ENCODE peak calls at places on chromosome 1, in four cellular contexts. Z is astrocyte, M is spleen, T is H7. Q is an unnamed sample.

GRCh38 chr1:81780705-81781454 is 19.9 kb upstream of the ADGRL2 start:
- DNase-seq in Z (no peak), M (no peak), T (no peak), Q (no peak)

GRCh38 chr1:69919922-69920273 is 285.5 kb downstream of the LRRC40 start:
- DNase-seq in Z (no peak), M (no peak), T (no peak), Q (no peak)

GRCh38 chr1:24971539-24971938 is 41.5 kb upstream of the RUNX3 start:
- DNase-seq in Z (no peak), M (no peak), T (no peak), Q (no peak)

GRCh38 chr1:66370462-66370907 is 163.5 kb upstream of the SGIP1 start:
- DNase-seq in Z (no peak), M (no peak), T (no peak), Q (no peak)

GRCh38 chr1:210586785-210587184 is 258.1 kb downstream of the HHAT start:
- DNase-seq in Z (no peak), M (no peak), T (no peak), Q (no peak)

GRCh38 chr1:180917306-180918065 is 4.8 kb downstream of the KIAA1614 start:
- DNase-seq in Z (no peak), M (no peak), T (peak; percentile 80), Q (peak; percentile 9)

GRCh38 chr1:18962855-18963737 is 6.6 kb upstream of the IFFO2 start:
- DNase-seq in Z (no peak), M (peak; percentile 36), T (no peak), Q (no peak)

GRCh38 chr1:69569983-69570755 is 2.4 kb downstream of the LRRC7 start:
- DNase-seq in Z (peak; percentile 29), M (no peak), T (peak; percentile 7), Q (peak; percentile 43)

GRCh38 chr1:227940791-227941241 is 6.9 kb downstream of the WNT9A start:
- DNase-seq in Z (no peak), M (peak; percentile 66), T (peak; percentile 36), Q (no peak)

DNA sequence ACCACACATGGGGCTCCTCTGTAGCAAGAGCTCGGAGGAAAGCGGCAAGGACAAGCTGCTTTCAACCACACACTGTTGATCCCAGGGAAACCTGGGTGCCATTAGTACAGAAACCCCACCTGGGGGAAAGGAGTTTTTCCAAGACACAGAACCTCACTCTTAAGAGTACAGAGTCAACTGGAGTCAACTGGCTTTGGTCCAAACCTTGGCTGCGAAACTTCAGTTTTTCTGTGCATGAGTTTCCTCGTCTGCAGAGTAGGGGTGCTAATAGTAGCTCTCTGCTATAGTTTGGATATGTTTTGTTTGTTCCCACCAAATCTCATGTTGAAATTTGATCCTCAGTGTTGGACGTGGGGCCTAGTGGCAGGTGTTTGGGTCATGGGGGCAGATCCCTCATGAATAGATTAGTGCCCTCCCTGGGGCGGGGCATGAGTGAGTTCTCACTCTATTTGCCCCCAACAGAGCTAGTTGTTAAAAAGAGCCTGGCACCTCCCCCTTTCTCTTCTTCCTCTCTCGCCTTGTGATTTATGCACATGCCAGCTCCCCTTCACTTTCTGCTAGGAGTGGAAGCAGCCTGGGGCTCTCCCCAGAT is 161.1 kb downstream of the PIGK start:
- DNase-seq in Z (no peak), M (no peak), T (no peak), Q (no peak)
- H3K4me3 ChIP-seq in Z (no peak overlapping the region), M (no peak overlapping the region), T (no peak overlapping the region), Q (no peak overlapping the region)

DNA sequence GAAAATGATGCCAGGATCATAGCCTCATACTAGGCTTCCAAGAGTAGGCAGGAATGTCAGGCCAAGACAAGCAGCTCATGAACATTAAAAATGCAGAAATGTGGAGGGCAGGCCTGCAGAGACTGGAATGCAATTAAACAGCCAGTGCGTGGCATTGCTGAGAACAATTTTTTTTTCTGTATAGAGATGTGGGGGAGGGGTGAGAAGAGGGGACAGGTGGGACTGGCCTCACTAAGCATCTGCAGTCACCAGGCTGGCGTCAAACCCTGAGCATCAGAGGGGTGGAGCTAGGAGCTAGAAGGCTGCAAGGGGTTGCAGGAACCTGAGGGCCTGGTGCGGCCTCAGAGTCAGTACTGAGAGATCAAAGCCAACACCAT is 114.1 kb downstream of the TNR start:
- DNase-seq in Z (no peak), M (no peak), T (no peak), Q (no peak)
- H3K4me3 ChIP-seq in Z (no peak overlapping the region), M (no peak overlapping the region), T (no peak overlapping the region), Q (no peak overlapping the region)

GRCh38 chr1:156002182-156002911 is 18.4 kb downstream of the SSR2 start:
- DNase-seq in Z (no peak), M (no peak), T (no peak), Q (no peak)
- H3K4me3 ChIP-seq in Z (no peak overlapping the region), M (no peak overlapping the region), T (no peak overlapping the region), Q (no peak overlapping the region)

GRCh38 chr1:53316058-53316741 is 11.7 kb downstream of the LRP8 start:
- DNase-seq in Z (no peak), M (peak; percentile 54), T (peak; percentile 75), Q (no peak)
- H3K4me3 ChIP-seq in Z (no peak overlapping the region), M (no peak overlapping the region), T (no peak overlapping the region), Q (no peak overlapping the region)

GRCh38 chr1:221718391-221719277 is 23.3 kb downstream of the DUSP10 start:
- DNase-seq in Z (peak; percentile 95), M (no peak), T (no peak), Q (no peak)
- H3K4me3 ChIP-seq in Z (no peak overlapping the region), M (no peak overlapping the region), T (no peak overlapping the region), Q (no peak overlapping the region)

GRCh38 chr1:61202854-61203603 is 120.7 kb downstream of the NFIA start:
- DNase-seq in Z (no peak), M (no peak), T (no peak), Q (no peak)
- H3K4me3 ChIP-seq in Z (no peak overlapping the region), M (no peak overlapping the region), T (no peak overlapping the region), Q (no peak overlapping the region)

Q was measured in brain microvascular endothelial cell.